ENCODE peak calls at places on chromosomes 4 and X, in eight cellular contexts. F is stomach, L is transverse colon, O is H1, D is K562, V is HL-60, X is GM23338, Q is breast epithelium. R is an unnamed sample.

GRCh38 chr4:19850909-19851308 is 400.8 kb upstream of the SLIT2 start:
- DNase-seq in F (no peak), L (no peak), O (no peak), D (no peak), V (no peak), X (no peak), Q (no peak), R (no peak)

GRCh38 chrX:71910526-71911022 is at the start of gene NHSL2:
- DNase-seq in F (no peak), L (no peak), O (peak), D (no peak), V (no peak), X (peak), Q (no peak), R (no peak)

GRCh38 chr4:119958983-119959382 is 107.7 kb downstream of the MAD2L1 start:
- DNase-seq in F (no peak), L (no peak), O (no peak), D (no peak), V (no peak), X (no peak), Q (no peak), R (no peak)

GRCh38 chr4:83855044-83855443 is 319.1 kb downstream of the GPAT3 start:
- DNase-seq in F (no peak), L (no peak), O (no peak), D (no peak), V (no peak), X (no peak), Q (no peak), R (no peak)

GRCh38 chr4:56628592-56628991 is 52.5 kb downstream of the HOPX start:
- DNase-seq in F (no peak), L (no peak), O (no peak), D (no peak), V (no peak), X (no peak), Q (no peak), R (no peak)

GRCh38 chr4:184384056-184384809 is 90.1 kb downstream of the IRF2 start:
- DNase-seq in F (peak), L (peak), O (no peak), D (no peak), V (peak), X (peak), Q (no peak), R (no peak)

GRCh38 chr4:18559492-18559891 is 537.9 kb upstream of the LCORL start:
- DNase-seq in F (no peak), L (no peak), O (no peak), D (no peak), V (no peak), X (no peak), Q (no peak), R (no peak)

GRCh38 chrX:35046646-35047231 is 104.1 kb downstream of the FAM47B start:
- DNase-seq in F (no peak), L (no peak), O (no peak), D (no peak), V (no peak), X (no peak), Q (no peak), R (no peak)

GRCh38 chr4:134320048-134320447 is 118.5 kb upstream of the PABPC4L start:
- DNase-seq in F (no peak), L (no peak), O (no peak), D (no peak), V (no peak), X (no peak), Q (no peak), R (no peak)

GRCh38 chr4:3514806-3515421 is 17.3 kb downstream of the LRPAP1 start:
- DNase-seq in F (no peak), L (no peak), O (peak), D (no peak), V (no peak), X (peak), Q (no peak), R (no peak)

GRCh38 chrX:116749943-116750342 is 287.2 kb upstream of the CT83 start:
- DNase-seq in F (no peak), L (no peak), O (no peak), D (no peak), V (no peak), X (no peak), Q (no peak), R (no peak)

GRCh38 chr4:25938251-25939186 is 24.5 kb downstream of the SMIM20 start:
- DNase-seq in F (no peak), L (no peak), O (no peak), D (no peak), V (peak), X (no peak), Q (no peak), R (peak)

GRCh38 chr4:20337261-20337664 is 85.6 kb downstream of the SLIT2 start:
- DNase-seq in F (no peak), L (no peak), O (no peak), D (no peak), V (no peak), X (no peak), Q (no peak), R (no peak)

GRCh38 chr4:116092961-116093360 is 979.5 kb upstream of the NDST4 start:
- DNase-seq in F (no peak), L (no peak), O (no peak), D (no peak), V (no peak), X (no peak), Q (no peak), R (no peak)

GRCh38 chrX:1554469-1555210 is 17.7 kb upstream of the P2RY8 start:
- DNase-seq in F (peak), L (no peak), O (no peak), D (no peak), V (no peak), X (no peak), Q (no peak), R (no peak)

GRCh38 chrX:10833299-10834169 is 213.1 kb upstream of the MID1 start:
- DNase-seq in F (peak), L (peak), O (peak), D (no peak), V (no peak), X (peak), Q (peak), R (no peak)

GRCh38 chrX:108735087-108735679 is 1.2 kb downstream of the IRS4 start:
- DNase-seq in F (no peak), L (no peak), O (peak), D (no peak), V (no peak), X (peak), Q (no peak), R (peak)

GRCh38 chr4:72974694-72975487 is 94.6 kb downstream of the COX18 start:
- DNase-seq in F (no peak), L (no peak), O (no peak), D (no peak), V (no peak), X (no peak), Q (no peak), R (no peak)

GRCh38 chr4:147683172-147683571 is 791 bp downstream of the PRMT9 start:
- DNase-seq in F (no peak), L (peak), O (no peak), D (no peak), V (no peak), X (peak), Q (no peak), R (peak)
- TF ChIP-seq POLR2AphosphoS5 in F (peak), L (no peak), O (no peak), D (no peak), V (no peak), X (no peak), Q (no peak), R (no peak)

GRCh38 chr4:105569014-105569850 is 16.8 kb downstream of the ARHGEF38 start:
- DNase-seq in F (no peak), L (no peak), O (no peak), D (no peak), V (no peak), X (no peak), Q (no peak), R (no peak)

GRCh38 chr4:105572296-105572695 is 19.9 kb downstream of the ARHGEF38 start:
- DNase-seq in F (no peak), L (no peak), O (no peak), D (no peak), V (no peak), X (no peak), Q (no peak), R (no peak)

GRCh38 chr4:105569851-105570207 is 17.4 kb downstream of the ARHGEF38 start:
- DNase-seq in F (no peak), L (no peak), O (no peak), D (no peak), V (no peak), X (no peak), Q (no peak), R (no peak)
- TF ChIP-seq POLR2AphosphoS5 in F (no peak), L (no peak), O (no peak), D (no peak), V (no peak), X (no peak), Q (no peak), R (no peak)

GRCh38 chrX:56729152-56729557 is at the start of gene NBDY:
- DNase-seq in F (peak), L (peak), O (peak), D (peak), V (no peak), X (peak), Q (peak), R (peak)
- TF ChIP-seq POLR2AphosphoS5 in F (no peak), L (no peak), O (peak), D (no peak), V (no peak), X (peak), Q (no peak), R (no peak)

DNA sequence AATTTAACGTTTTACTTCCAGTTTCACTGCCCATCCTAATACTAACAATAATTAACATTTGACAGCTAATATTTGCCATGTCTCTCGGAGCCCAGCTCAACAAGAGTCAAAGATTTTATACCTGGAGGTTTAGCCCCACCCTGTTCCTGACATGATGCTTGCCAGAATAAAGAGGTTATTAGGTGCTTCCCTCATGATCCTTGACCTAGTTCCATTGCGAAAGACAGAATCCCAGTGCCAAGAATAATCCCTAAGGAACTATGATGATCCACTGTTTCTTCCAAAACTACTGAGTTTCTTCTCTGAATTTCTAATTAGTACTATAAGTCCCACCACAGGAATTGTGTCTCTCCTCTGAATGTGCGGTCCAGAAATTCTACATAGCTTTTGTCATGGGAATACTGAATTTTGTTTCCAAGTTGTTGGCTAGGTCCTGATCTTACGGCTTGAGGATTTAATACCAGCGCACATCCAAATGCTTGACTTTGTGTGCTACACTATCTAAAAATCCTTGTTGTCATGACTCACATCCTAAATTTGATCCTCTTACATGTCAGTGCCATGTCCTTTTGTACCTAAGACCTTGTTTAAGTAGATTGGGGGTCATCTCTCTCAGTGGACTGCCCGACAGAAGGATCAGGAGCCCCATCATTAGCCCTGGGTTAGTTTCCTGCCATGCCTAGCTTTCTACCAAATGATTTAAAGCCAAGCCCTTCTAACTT is 23.1 kb downstream of the ANTXR2 start:
- DNase-seq in F (no peak), L (no peak), O (no peak), D (no peak), V (no peak), X (no peak), Q (no peak), R (no peak)
- TF ChIP-seq POLR2AphosphoS5 in F (no peak), L (no peak), O (no peak), D (no peak), V (no peak), X (no peak), Q (no peak), R (no peak)

GRCh38 chr4:2135083-2135482 is 76.0 kb downstream of the NAT8L start:
- DNase-seq in F (no peak), L (peak), O (no peak), D (no peak), V (peak), X (no peak), Q (no peak), R (no peak)
- TF ChIP-seq POLR2AphosphoS5 in F (no peak), L (no peak), O (no peak), D (no peak), V (peak), X (no peak), Q (no peak), R (no peak)

GRCh38 chr4:155705664-155706063 is 39.0 kb downstream of the GUCY1A1 start:
- DNase-seq in F (no peak), L (no peak), O (no peak), D (no peak), V (no peak), X (peak), Q (no peak), R (no peak)
- TF ChIP-seq POLR2AphosphoS5 in F (no peak), L (no peak), O (no peak), D (no peak), V (no peak), X (no peak), Q (no peak), R (no peak)

GRCh38 chr4:97404876-97405523 is 738.3 kb downstream of the STPG2 start:
- DNase-seq in F (no peak), L (no peak), O (no peak), D (no peak), V (no peak), X (no peak), Q (no peak), R (no peak)
- TF ChIP-seq POLR2AphosphoS5 in F (no peak), L (no peak), O (no peak), D (no peak), V (no peak), X (no peak), Q (no peak), R (no peak)

DNA sequence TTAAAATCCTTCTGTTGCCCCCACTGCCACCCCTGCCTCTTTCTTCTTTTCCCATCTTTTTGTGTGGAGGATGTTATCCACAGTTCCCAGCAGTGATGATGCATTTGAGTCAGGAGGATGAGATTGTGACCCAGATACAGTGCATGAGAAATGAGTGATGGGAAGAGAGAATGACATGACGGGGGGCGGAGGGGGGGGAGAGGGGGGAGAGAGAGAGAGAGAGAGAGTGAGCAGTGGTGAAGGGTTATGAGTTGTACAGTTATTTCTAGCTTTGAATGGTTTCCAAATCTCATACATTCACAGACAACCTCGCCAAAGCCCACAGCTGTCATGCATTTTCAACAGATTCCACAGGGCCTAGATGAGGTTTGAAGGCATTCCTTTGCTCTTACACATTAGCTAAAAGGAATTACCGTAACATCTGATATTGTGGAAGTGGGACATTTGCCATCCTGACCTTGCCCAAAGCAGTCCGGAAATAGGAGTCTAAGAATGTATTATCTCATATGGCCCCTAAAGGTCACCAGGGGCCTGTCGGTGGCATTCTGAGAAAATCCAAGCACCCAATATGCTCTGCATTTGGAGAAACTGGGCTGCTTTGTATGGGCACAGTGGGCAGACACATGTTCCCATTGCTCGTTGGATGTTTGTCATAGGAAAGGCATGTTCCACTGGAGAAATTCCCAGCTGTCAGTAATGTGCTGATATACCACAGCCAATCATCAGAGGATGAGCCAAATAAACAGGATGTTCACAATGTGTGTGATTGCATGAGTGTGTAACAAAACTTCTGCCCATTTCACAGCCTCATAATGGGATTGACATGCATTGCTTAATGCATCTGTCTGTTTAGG is 435.8 kb downstream of the SPRY1 start:
- DNase-seq in F (no peak), L (peak), O (no peak), D (no peak), V (no peak), X (no peak), Q (no peak), R (no peak)
- TF ChIP-seq POLR2AphosphoS5 in F (peak), L (peak), O (no peak), D (no peak), V (no peak), X (no peak), Q (peak), R (peak)

GRCh38 chrX:40010550-40011364 is 87.0 kb downstream of the BCOR start:
- DNase-seq in F (no peak), L (no peak), O (peak), D (no peak), V (no peak), X (no peak), Q (no peak), R (peak)
- TF ChIP-seq POLR2AphosphoS5 in F (no peak), L (no peak), O (no peak), D (no peak), V (no peak), X (no peak), Q (no peak), R (no peak)